ENCODE peak calls at places on chromosome 2, in four cellular contexts. M is RPMI7951, Q is fibroblast of the conjunctiva, U is NCI-H345. K is an unnamed sample.

GRCh38 chr2:73021371-73022010 is 50.0 kb downstream of the SFXN5 start:
- DNase-seq in M (no peak), Q (no peak), U (no peak), K (no peak)

GRCh38 chr2:118937817-118938216 is 4.2 kb upstream of the MARCO start:
- DNase-seq in M (no peak), Q (no peak), U (no peak), K (no peak)

GRCh38 chr2:232441147-232441651 is 14.8 kb upstream of the ALPI start:
- DNase-seq in M (no peak), Q (no peak), U (no peak), K (no peak)

GRCh38 chr2:190571666-190572065 is 37.1 kb upstream of the NEMP2 start:
- DNase-seq in M (peak; percentile 55), Q (no peak), U (no peak), K (no peak)

GRCh38 chr2:60429681-60430080 is 123.8 kb downstream of the BCL11A start:
- DNase-seq in M (no peak), Q (no peak), U (no peak), K (no peak)

GRCh38 chr2:2523395-2524339 is 192.6 kb upstream of the MYT1L start:
- DNase-seq in M (no peak), Q (no peak), U (no peak), K (no peak)

GRCh38 chr2:38013158-38013752 is 62.7 kb downstream of the CYP1B1 start:
- DNase-seq in M (peak; percentile 35), Q (no peak), U (no peak), K (no peak)

GRCh38 chr2:42312106-42312505 is 48.9 kb downstream of the COX7A2L start:
- DNase-seq in M (no peak), Q (no peak), U (no peak), K (no peak)

GRCh38 chr2:10122500-10123280 is at the start of gene RRM2:
- DNase-seq in M (peak; percentile 95), Q (peak; percentile 84), U (peak; percentile 98), K (peak; percentile 98)

GRCh38 chr2:105926960-105927678 is 182.4 kb downstream of the NCK2 start:
- DNase-seq in M (no peak), Q (no peak), U (peak; percentile 25), K (no peak)

GRCh38 chr2:101124684-101125366 is 26.4 kb downstream of the TBC1D8 start:
- DNase-seq in M (peak; percentile 98), Q (peak; percentile 83), U (no peak), K (no peak)

GRCh38 chr2:191247381-191248057 is 2.3 kb downstream of the MYO1B start:
- DNase-seq in M (peak; percentile 97), Q (peak; percentile 79), U (no peak), K (no peak)

GRCh38 chr2:215961981-215962380 is 51.4 kb downstream of the MREG start:
- DNase-seq in M (no peak), Q (no peak), U (no peak), K (no peak)

GRCh38 chr2:9820020-9820973 is 23.0 kb upstream of the TAF1B start:
- DNase-seq in M (no peak), Q (no peak), U (no peak), K (no peak)

GRCh38 chr2:33104052-33104623 is 157.4 kb downstream of the LTBP1 start:
- DNase-seq in M (peak; percentile 58), Q (no peak), U (no peak), K (no peak)

GRCh38 chr2:69779258-69779989 is 37.5 kb downstream of the ANXA4 start:
- DNase-seq in M (peak; percentile 79), Q (no peak), U (no peak), K (peak; percentile 52)

K was measured in NCI-H2171.